ENCODE peak calls at places on chromosomes 3 and 15, in eight cellular contexts. J, W, M, X, H, N, L and U are unnamed samples.

GRCh38 chr3:154059798-154060197 is 61.4 kb upstream of the ARHGEF26 start:
- DNase-seq in H (no peak), W (no peak), J (no peak), N (no peak), L (no peak), X (no peak), M (no peak), U (no peak)

GRCh38 chr3:99938270-99938955 is 120.8 kb downstream of the CMSS1 start:
- DNase-seq in N (no peak), X (no peak), W (no peak), L (no peak), M (no peak), H (no peak), J (no peak), U (no peak)

GRCh38 chr15:43105077-43105769 is 615 bp downstream of the UBR1 start:
- DNase-seq in X (peak; percentile 19), L (no peak), W (no peak), M (no peak), H (no peak), J (no peak), N (no peak), U (no peak)

GRCh38 chr3:76307556-76307955 is 522.2 kb upstream of the ZNF717 start:
- DNase-seq in N (no peak), H (no peak), M (no peak), W (no peak), L (no peak), X (no peak), J (no peak), U (no peak)

GRCh38 chr3:149553781-149554451 is 79.4 kb downstream of the TM4SF4 start:
- DNase-seq in H (no peak), W (no peak), M (peak; percentile 93), X (no peak), J (no peak), L (no peak), N (no peak), U (no peak)

GRCh38 chr3:111594205-111594604 is 941 bp downstream of the ZBED2 start:
- DNase-seq in X (no peak), W (no peak), M (no peak), H (no peak), J (no peak), N (no peak), L (no peak), U (no peak)

GRCh38 chr15:70473623-70474366 is 289.6 kb downstream of the UACA start:
- DNase-seq in W (no peak), H (no peak), J (no peak), X (no peak), N (no peak), L (no peak), M (no peak), U (no peak)

GRCh38 chr15:91469627-91470567 is 369.8 kb downstream of the SV2B start:
- DNase-seq in W (peak; percentile 73), X (no peak), M (no peak), H (no peak), L (no peak), J (no peak), N (peak; percentile 32), U (peak; percentile 76)

GRCh38 chr3:183807329-183807728 is 18.0 kb downstream of the MAP6D1 start:
- DNase-seq in J (peak; percentile 98), H (no peak), N (no peak), W (no peak), L (no peak), X (no peak), M (no peak), U (no peak)

GRCh38 chr3:193030276-193030675 is 112.6 kb upstream of the MB21D2 start:
- DNase-seq in J (peak; percentile 63), M (no peak), W (no peak), H (no peak), X (no peak), N (no peak), L (no peak), U (no peak)

GRCh38 chr15:100663550-100664335 is 61.4 kb downstream of the ASB7 start:
- DNase-seq in J (no peak), H (no peak), W (no peak), L (no peak), X (no peak), M (no peak), N (no peak), U (no peak)

GRCh38 chr15:92077353-92078080 is 224.0 kb downstream of the SLCO3A1 start:
- DNase-seq in M (no peak), L (peak; percentile 75), H (peak; percentile 58), X (peak; percentile 86), W (peak; percentile 38), J (no peak), N (peak; percentile 15), U (peak; percentile 29)

GRCh38 chr15:81948751-81949150 is 97.1 kb downstream of the MEX3B start:
- DNase-seq in N (no peak), W (no peak), X (no peak), L (no peak), M (no peak), J (no peak), H (no peak), U (no peak)

GRCh38 chr3:47108546-47108945 is 55.4 kb downstream of the SETD2 start:
- DNase-seq in N (no peak), J (no peak), W (no peak), X (peak; percentile 28), L (no peak), M (peak; percentile 16), H (no peak), U (no peak)

GRCh38 chr3:180679178-180680096 is at the start of gene CCDC39:
- DNase-seq in L (peak; percentile 54), N (peak; percentile 12), X (peak; percentile 76), M (peak; percentile 16), W (peak; percentile 36), J (peak; percentile 80), H (no peak), U (peak; percentile 31)

GRCh38 chr15:61613729-61614128 is 384.6 kb upstream of the RORA start:
- DNase-seq in W (no peak), M (peak; percentile 56), J (no peak), L (no peak), X (no peak), N (no peak), H (no peak), U (no peak)

GRCh38 chr15:32998979-32999677 is 195.4 kb downstream of the FMN1 start:
- DNase-seq in L (peak; percentile 70), N (no peak), J (no peak), H (no peak), M (no peak), X (no peak), W (no peak), U (no peak)

GRCh38 chr15:77386626-77387025 is 33.3 kb downstream of the PEAK1 start:
- DNase-seq in J (no peak), L (no peak), W (no peak), M (no peak), X (no peak), N (no peak), H (no peak), U (no peak)

GRCh38 chr3:159884661-159885402 is 103.8 kb upstream of the IL12A start:
- DNase-seq in N (no peak), W (no peak), M (no peak), L (no peak), X (peak; percentile 47), H (peak; percentile 23), J (no peak), U (no peak)

GRCh38 chr3:14922863-14923262 is 24.5 kb upstream of the NR2C2 start:
- DNase-seq in N (no peak), M (no peak), L (no peak), W (no peak), X (no peak), H (no peak), J (no peak), U (no peak)

GRCh38 chr15:63763476-63764123 is 70.1 kb downstream of the HERC1 start:
- DNase-seq in N (no peak), J (no peak), W (no peak), M (no peak), L (no peak), H (peak; percentile 50), X (no peak), U (no peak)

GRCh38 chr3:29279276-29279675 is 1.6 kb upstream of the RBMS3 start:
- DNase-seq in H (no peak), L (no peak), J (no peak), N (no peak), M (no peak), W (no peak), X (no peak), U (no peak)

GRCh38 chr15:31062965-31063355 is 38.6 kb downstream of the TRPM1 start:
- DNase-seq in M (no peak), W (no peak), L (no peak), J (no peak), N (no peak), H (no peak), X (no peak), U (no peak)

GRCh38 chr3:165206454-165207266 is 10.5 kb upstream of the SLITRK3 start:
- DNase-seq in M (peak; percentile 80), W (no peak), X (peak; percentile 39), H (peak; percentile 53), J (peak; percentile 90), L (peak; percentile 87), N (no peak), U (no peak)

GRCh38 chr3:115827494-115827893 is 204.2 kb downstream of the GAP43 start:
- DNase-seq in W (no peak), X (no peak), N (no peak), M (no peak), H (no peak), L (no peak), J (no peak), U (no peak)

GRCh38 chr3:111714305-111714704 is 119.2 kb upstream of the ZBED2 start:
- DNase-seq in H (no peak), M (peak; percentile 62), X (peak; percentile 37), L (no peak), W (no peak), N (no peak), J (no peak), U (no peak)

GRCh38 chr15:76418352-76419140 is 82.0 kb downstream of the ISL2 start:
- DNase-seq in J (no peak), H (no peak), L (no peak), N (no peak), W (no peak), M (no peak), X (no peak), U (no peak)

GRCh38 chr3:123527046-123527445 is 57.8 kb downstream of the HACD2 start:
- DNase-seq in H (no peak), J (no peak), M (no peak), L (no peak), W (no peak), X (no peak), N (no peak), U (no peak)

GRCh38 chr3:126661965-126662364 is 7.0 kb upstream of the TXNRD3 start:
- DNase-seq in M (no peak), X (no peak), L (no peak), J (no peak), H (no peak), N (no peak), W (no peak), U (no peak)

GRCh38 chr3:111690242-111690641 is 95.1 kb upstream of the ZBED2 start:
- DNase-seq in N (no peak), M (no peak), J (peak; percentile 84), W (no peak), X (no peak), H (no peak), L (no peak), U (no peak)

GRCh38 chr3:116299646-116300081 is 145.6 kb downstream of the LSAMP start:
- DNase-seq in H (no peak), X (no peak), J (no peak), W (no peak), L (no peak), M (no peak), N (no peak), U (no peak)

GRCh38 chr15:29099131-29099880 is 170.3 kb downstream of the NSMCE3 start:
- DNase-seq in X (no peak), N (no peak), H (no peak), L (peak; percentile 21), M (no peak), J (no peak), W (no peak), U (no peak)

GRCh38 chr3:107962946-107963345 is 127.9 kb downstream of the CD47 start:
- DNase-seq in M (no peak), W (no peak), H (no peak), N (no peak), J (no peak), X (no peak), L (no peak), U (no peak)

GRCh38 chr3:4332111-4332510 is 28.9 kb downstream of the SETMAR start:
- DNase-seq in X (no peak), W (no peak), N (no peak), J (no peak), H (no peak), L (no peak), M (no peak), U (no peak)